ENCODE peak calls at places on chromosomes 5 and 9, in six cellular contexts. D is epithelial cell of esophagus, F is DND-41, R is heart right ventricle, U is brain microvascular endothelial cell, P is stomach. N is an unnamed sample.

GRCh38 chr9:127182901-127183746 is 60.7 kb upstream of the ANGPTL2 start:
- DNase-seq in F (no peak), U (peak; percentile 29), R (no peak), D (no peak), P (no peak), N (no peak)

GRCh38 chr5:8394965-8395364 is 526.0 kb downstream of the MTRR start:
- DNase-seq in U (no peak), D (no peak), F (no peak), R (no peak), P (no peak), N (peak; percentile 6)

GRCh38 chr5:68270576-68270975 is 55.0 kb downstream of the PIK3R1 start:
- DNase-seq in R (no peak), D (no peak), U (no peak), F (no peak), P (no peak), N (no peak)

GRCh38 chr5:141681695-141682641 is at the start of gene ARAP3:
- DNase-seq in D (peak; percentile 89), F (no peak), P (peak; percentile 96), R (peak; percentile 90), U (peak; percentile 81), N (no peak)

GRCh38 chr9:93589688-93590087 is 13.3 kb downstream of the PHF2 start:
- DNase-seq in F (peak; percentile 3), D (no peak), R (no peak), U (peak; percentile 40), P (no peak), N (no peak)

GRCh38 chr5:79560774-79561524 is 47.0 kb upstream of the HOMER1 start:
- DNase-seq in D (peak; percentile 58), R (no peak), F (peak; percentile 23), U (no peak), P (no peak), N (no peak)

GRCh38 chr9:95126739-95127138 is 190.8 kb downstream of the FANCC start:
- DNase-seq in R (no peak), F (no peak), U (no peak), P (no peak), D (no peak), N (no peak)

GRCh38 chr5:2370626-2371418 is 380.7 kb downstream of the IRX2 start:
- DNase-seq in F (no peak), P (no peak), R (no peak), U (no peak), D (no peak), N (no peak)

GRCh38 chr5:97606531-97606930 is 423.5 kb upstream of the RIOK2 start:
- DNase-seq in F (no peak), R (no peak), U (no peak), D (no peak), P (no peak), N (no peak)

GRCh38 chr9:137134191-137134590 is 4.8 kb upstream of the GRIN1 start:
- DNase-seq in P (no peak), U (no peak), F (no peak), D (no peak), R (no peak), N (no peak)

GRCh38 chr9:1918642-1919041 is 96.5 kb upstream of the SMARCA2 start:
- DNase-seq in R (no peak), U (no peak), D (no peak), F (no peak), P (no peak), N (no peak)

GRCh38 chr5:171336486-171337206 is 27.6 kb downstream of the TLX3 start:
- DNase-seq in F (peak; percentile 64), D (peak; percentile 68), P (peak; percentile 36), U (peak; percentile 43), R (no peak), N (no peak)

GRCh38 chr5:83488271-83488670 is 16.7 kb downstream of the VCAN start:
- DNase-seq in U (no peak), P (no peak), D (no peak), R (no peak), F (no peak), N (no peak)

GRCh38 chr9:88378317-88378716 is 9.9 kb upstream of the SPIN1 start:
- DNase-seq in R (no peak), F (no peak), U (no peak), D (no peak), P (no peak), N (no peak)

GRCh38 chr5:130099001-130099400 is 194.7 kb downstream of the CHSY3 start:
- DNase-seq in P (no peak), F (no peak), R (no peak), U (no peak), D (no peak), N (no peak)

GRCh38 chr9:113026200-113026599 is 14.2 kb upstream of the ZNF883 start:
- DNase-seq in P (no peak), F (no peak), U (no peak), D (peak; percentile 16), R (no peak), N (no peak)

GRCh38 chr9:36945999-36946398 is 88.1 kb downstream of the PAX5 start:
- DNase-seq in F (no peak), U (no peak), P (no peak), R (no peak), D (no peak), N (no peak)

GRCh38 chr5:66840527-66841013 is 244.4 kb downstream of the MAST4 start:
- DNase-seq in P (no peak), U (no peak), R (no peak), D (peak; percentile 28), F (no peak), N (no peak)

GRCh38 chr9:128921881-128922763 is 1.3 kb downstream of the PHYHD1 start:
- DNase-seq in R (peak; percentile 63), F (no peak), P (peak; percentile 55), D (no peak), U (no peak), N (no peak)
- H3K4me3 ChIP-seq in R (peak overlapping the region; percentile 16), F (no peak overlapping the region), P (peak overlapping the region; percentile 56), D (peak overlapping the region; percentile 34), U (peak overlapping the region; percentile 54), N (no peak overlapping the region)

GRCh38 chr5:74672215-74672877 is 12.7 kb upstream of the HEXB start:
- DNase-seq in P (no peak), R (no peak), F (no peak), D (no peak), U (no peak), N (no peak)

GRCh38 chr5:74667396-74667795 is 17.6 kb upstream of the HEXB start:
- DNase-seq in F (no peak), D (no peak), P (no peak), R (no peak), U (peak; percentile 51), N (no peak)

GRCh38 chr5:74670377-74671038 is 14.5 kb upstream of the HEXB start:
- DNase-seq in F (no peak), R (no peak), P (no peak), U (no peak), D (no peak), N (no peak)

GRCh38 chr5:74669824-74670223 is 15.2 kb upstream of the HEXB start:
- DNase-seq in D (no peak), F (no peak), P (no peak), R (no peak), U (no peak), N (no peak)

GRCh38 chr5:74673011-74673790 is 11.8 kb upstream of the HEXB start:
- DNase-seq in D (peak; percentile 56), F (no peak), P (no peak), R (no peak), U (no peak), N (peak; percentile 26)
- H3K4me3 ChIP-seq in D (peak overlapping the region; percentile 2), F (no peak overlapping the region), P (peak overlapping the region; percentile 16), R (no peak overlapping the region), U (peak overlapping the region; percentile 4), N (no peak overlapping the region)

DNA sequence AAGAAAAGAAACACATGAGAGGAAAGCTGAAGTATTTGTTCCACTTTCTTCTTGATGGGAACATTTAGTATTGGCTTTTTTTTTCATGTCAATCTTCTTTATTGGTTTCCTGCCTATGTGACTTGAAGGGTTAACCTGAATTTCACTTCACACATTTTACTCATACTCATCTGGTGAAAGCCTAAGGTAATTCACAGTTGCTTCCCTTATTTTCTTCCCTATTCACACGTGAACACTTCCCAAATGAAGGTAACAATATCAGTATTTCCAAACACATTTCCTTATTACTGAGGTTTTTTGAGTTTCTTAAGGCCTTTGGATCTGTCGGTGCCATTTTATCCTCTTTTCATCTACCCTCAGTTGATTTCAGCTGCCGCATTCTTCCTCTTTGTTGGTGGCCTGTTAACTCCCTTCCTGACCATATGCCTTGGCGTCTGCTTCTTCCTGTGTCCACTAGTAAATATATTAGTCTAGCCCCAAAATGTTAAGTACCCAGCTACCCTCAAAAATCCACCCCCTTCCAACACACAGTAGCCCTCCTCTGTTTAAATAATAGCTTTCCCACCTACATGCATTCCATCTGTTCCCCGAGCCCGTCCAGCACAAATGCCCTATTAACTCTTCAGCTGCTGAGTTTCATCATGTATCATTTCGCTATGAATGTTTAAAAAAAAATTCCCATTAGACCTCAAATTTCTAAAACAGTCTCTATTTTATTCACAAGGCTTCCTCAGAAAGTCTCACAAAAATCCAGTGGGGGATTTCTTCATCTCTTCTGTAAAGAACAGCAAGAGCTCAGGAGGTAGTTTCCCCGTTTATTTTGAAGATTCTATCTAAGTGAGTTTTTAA is 97.3 kb downstream of the USP20 start:
- DNase-seq in R (no peak), U (no peak), P (no peak), F (no peak), D (no peak), N (no peak)
- H3K4me3 ChIP-seq in R (no peak overlapping the region), U (no peak overlapping the region), P (no peak overlapping the region), F (no peak overlapping the region), D (no peak overlapping the region), N (no peak overlapping the region)

GRCh38 chr5:5149154-5149553 is 9.0 kb downstream of the ADAMTS16 start:
- DNase-seq in R (no peak), F (no peak), P (no peak), D (no peak), U (no peak), N (no peak)

GRCh38 chr5:5146530-5147160 is 6.5 kb downstream of the ADAMTS16 start:
- DNase-seq in F (no peak), R (no peak), D (no peak), U (no peak), P (no peak), N (no peak)

GRCh38 chr5:5144441-5144840 is 4.3 kb downstream of the ADAMTS16 start:
- DNase-seq in D (no peak), U (no peak), P (no peak), F (no peak), R (no peak), N (no peak)

GRCh38 chr5:5141625-5142527 is 1.7 kb downstream of the ADAMTS16 start:
- DNase-seq in F (peak; percentile 47), R (no peak), P (peak; percentile 68), D (peak; percentile 69), U (peak; percentile 52), N (peak; percentile 59)

DNA sequence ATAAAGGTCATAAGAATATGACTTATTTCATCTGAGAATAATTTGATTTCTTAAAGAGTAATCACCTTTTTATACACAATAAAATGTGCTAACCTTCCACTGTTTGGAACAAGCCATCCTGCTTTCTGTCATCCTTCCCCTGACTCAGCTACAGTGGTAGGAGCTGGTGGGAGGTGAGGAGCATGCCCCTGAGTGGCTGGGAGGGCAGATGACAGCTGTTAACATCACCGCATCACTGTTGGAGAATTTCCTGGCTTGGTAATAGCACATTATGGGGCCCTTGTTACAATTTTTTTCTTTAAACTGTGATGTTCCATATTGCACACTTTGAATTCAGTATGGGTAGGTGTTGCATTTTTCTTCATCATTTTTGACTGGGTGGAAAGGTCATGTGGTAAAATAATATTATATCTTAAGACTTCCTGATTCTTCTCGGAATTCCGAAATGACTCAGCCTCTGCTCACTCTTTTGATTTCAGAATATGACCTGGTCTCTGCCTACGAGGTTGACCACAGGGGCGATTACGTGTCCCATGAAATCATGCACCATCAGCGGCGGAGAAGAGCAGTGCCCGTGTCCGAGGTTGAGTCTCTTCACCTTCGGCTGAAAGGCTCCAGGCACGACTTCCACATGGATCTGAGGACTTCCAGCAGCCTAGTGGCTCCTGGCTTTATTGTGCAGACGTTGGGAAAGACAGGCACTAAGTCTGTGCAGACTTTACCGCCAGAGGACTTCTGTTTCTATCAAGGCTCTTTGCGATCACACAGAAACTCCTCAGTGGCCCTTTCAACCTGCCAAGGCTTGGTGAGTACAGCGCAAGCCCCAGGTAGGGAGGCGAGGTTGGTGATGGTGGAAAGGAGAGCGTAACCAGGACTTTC is 5.8 kb downstream of the ADAMTS16 start:
- DNase-seq in D (no peak), U (peak; percentile 91), P (no peak), F (no peak), R (no peak), N (no peak)
- H3K4me3 ChIP-seq in D (no peak overlapping the region), U (peak overlapping the region; percentile 22), P (no peak overlapping the region), F (no peak overlapping the region), R (no peak overlapping the region), N (no peak overlapping the region)